ENCODE peak calls at places on chromosomes 13 and 19, in five cellular contexts. D is PC-3, H is Caco-2, E is psoas muscle, M is testis. V is an unnamed sample.

GRCh38 chr13:37058801-37059135 is 720 bp downstream of the SUPT20H start:
- DNase-seq in H (no peak), E (no peak), M (peak), D (no peak), V (no peak)

GRCh38 chr19:48271531-48272151 is 1.8 kb downstream of the ZNF114 start:
- DNase-seq in H (peak), D (peak), E (no peak), M (peak), V (peak)

GRCh38 chr19:2777952-2778683 is 5.0 kb downstream of the SGTA start:
- DNase-seq in H (no peak), M (no peak), D (no peak), E (no peak), V (no peak)

GRCh38 chr13:95217920-95218830 is 83.1 kb downstream of the ABCC4 start:
- DNase-seq in D (peak), H (no peak), E (no peak), M (no peak), V (no peak)

GRCh38 chr13:101144808-101145419 is 271.4 kb downstream of the NALCN start:
- DNase-seq in E (no peak), M (no peak), D (peak), H (no peak), V (no peak)

GRCh38 chr13:74243637-74244526 is 109.7 kb upstream of the KLF12 start:
- DNase-seq in E (no peak), H (no peak), D (peak), M (no peak), V (no peak)

GRCh38 chr13:85828094-85828684 is 29.0 kb upstream of the SLITRK6 start:
- DNase-seq in E (no peak), M (no peak), H (no peak), D (peak), V (no peak)

GRCh38 chr13:19888799-19889198 is 25.4 kb upstream of the ZMYM5 start:
- DNase-seq in M (no peak), H (no peak), D (peak), E (no peak), V (no peak)

GRCh38 chr19:49064768-49065611 is at the start of gene NTF4:
- DNase-seq in M (no peak), H (peak), D (peak), E (peak), V (peak)

GRCh38 chr19:2969104-2969504 is 8.3 kb upstream of the TLE6 start:
- DNase-seq in M (peak), H (no peak), D (no peak), E (peak), V (no peak)

GRCh38 chr13:40149611-40150283 is 494.3 kb downstream of the COG6 start:
- DNase-seq in D (peak), H (no peak), E (no peak), M (no peak), V (no peak)

GRCh38 chr13:94305463-94305862 is 174.0 kb downstream of the DCT start:
- DNase-seq in M (no peak), D (peak), E (no peak), H (no peak), V (no peak)

GRCh38 chr19:2149980-2150793 is 1.2 kb downstream of the AP3D1 start:
- DNase-seq in D (peak), H (no peak), E (no peak), M (peak), V (no peak)

GRCh38 chr19:11737964-11738745 is 591 bp downstream of the ZNF823 start:
- DNase-seq in D (peak), M (peak), E (peak), H (peak), V (peak)

GRCh38 chr13:105159794-105160193 is 1375.7 kb downstream of the EFNB2 start:
- DNase-seq in H (no peak), M (no peak), D (no peak), E (no peak), V (no peak)

GRCh38 chr19:10724573-10725071 is 6.7 kb downstream of the DNM2 start:
- DNase-seq in H (no peak), D (no peak), E (no peak), M (peak), V (no peak)

GRCh38 chr19:16588089-16588823 is 16.0 kb upstream of the SLC35E1 start:
- DNase-seq in D (no peak), H (no peak), M (peak), E (peak), V (no peak)

GRCh38 chr13:99386911-99387788 is 80.0 kb upstream of the GPR183 start:
- DNase-seq in H (peak), D (peak), E (peak), M (peak), V (peak)

GRCh38 chr13:70424928-70425327 is 316.7 kb upstream of the KLHL1 start:
- DNase-seq in D (no peak), H (no peak), E (no peak), M (no peak), V (no peak)

GRCh38 chr19:3753631-3754410 is 7.7 kb downstream of the APBA3 start:
- DNase-seq in M (no peak), E (no peak), D (no peak), H (no peak), V (no peak)

GRCh38 chr19:434152-434960 is 25.4 kb upstream of the C2CD4C start:
- DNase-seq in H (no peak), D (no peak), E (no peak), M (no peak), V (no peak)

GRCh38 chr19:3458595-3459284 is 21.6 kb downstream of the SMIM24 start:
- DNase-seq in H (no peak), M (peak), D (no peak), E (peak), V (no peak)

GRCh38 chr13:91157273-91158014 is 190.0 kb upstream of the MIR17HG start:
- DNase-seq in E (no peak), D (no peak), M (no peak), H (no peak), V (no peak)

GRCh38 chr13:28505543-28506135 is 10.7 kb upstream of the FLT1 start:
- DNase-seq in D (no peak), M (no peak), H (no peak), E (no peak), V (no peak)

GRCh38 chr13:75566658-75567057 is 17.1 kb downstream of the UCHL3 start:
- DNase-seq in M (no peak), E (no peak), D (peak), H (no peak), V (no peak)

GRCh38 chr19:9636018-9636417 is 15.0 kb upstream of the ZNF561 start:
- DNase-seq in D (no peak), H (no peak), M (no peak), E (no peak), V (no peak)

DNA sequence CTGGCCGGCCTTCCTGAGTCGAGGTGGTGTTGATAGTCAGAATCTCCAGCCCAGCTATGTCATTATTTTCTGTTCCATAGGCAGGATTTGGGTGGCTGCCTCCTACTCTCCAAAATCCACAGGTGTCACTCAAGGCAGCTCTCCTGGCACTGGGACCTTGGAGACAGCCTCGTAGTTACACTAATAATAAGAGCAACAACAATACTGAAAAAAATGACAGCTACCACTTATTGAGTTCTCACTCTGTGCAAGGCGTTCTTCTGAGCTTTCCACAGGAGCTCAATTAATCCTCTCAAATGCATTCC is 12.2 kb upstream of the KLK12 start:
- DNase-seq in E (no peak), M (no peak), D (no peak), H (no peak), V (no peak)
- H3K4me3 ChIP-seq in E (no peak), M (no peak), D (no peak), H (no peak), V (no peak)

GRCh38 chr19:6392219-6393073 is 518 bp downstream of the GTF2F1 start:
- DNase-seq in M (no peak), H (no peak), D (no peak), E (no peak), V (no peak)
- H3K4me3 ChIP-seq in M (peak), H (peak), D (peak), E (peak), V (peak)

GRCh38 chr19:58563034-58563573 is 4.7 kb upstream of the UBE2M start:
- DNase-seq in D (no peak), H (peak), E (peak), M (no peak), V (no peak)
- H3K4me3 ChIP-seq in D (peak), H (peak), E (peak), M (peak), V (no peak)

DNA sequence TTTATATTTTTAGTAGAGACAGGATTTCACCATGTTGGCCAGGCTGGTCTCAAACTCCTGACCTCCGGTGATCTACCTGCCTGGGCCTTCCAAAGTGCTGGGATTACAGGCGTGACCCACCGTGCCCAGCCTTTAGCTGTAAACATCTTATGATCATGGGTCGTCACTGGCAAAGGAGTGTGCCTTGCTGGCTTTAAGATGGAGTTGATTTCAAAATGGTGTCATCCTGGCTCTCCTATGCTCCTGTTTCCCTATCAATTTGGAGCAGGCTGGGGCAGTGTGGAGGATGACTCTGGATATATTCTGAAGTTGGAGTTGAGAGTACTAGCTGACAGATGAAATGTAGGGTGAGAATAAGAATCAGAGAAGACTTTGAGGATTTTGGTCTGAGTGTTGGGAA is 18.4 kb upstream of the ATP8A2 start:
- DNase-seq in E (no peak), M (no peak), H (no peak), D (no peak), V (no peak)
- H3K4me3 ChIP-seq in E (no peak), M (no peak), H (no peak), D (no peak), V (no peak)

GRCh38 chr19:18009412-18010066 is 1.6 kb downstream of the ARRDC2 start:
- DNase-seq in D (peak), H (no peak), E (peak), M (no peak), V (no peak)
- H3K4me3 ChIP-seq in D (peak), H (no peak), E (peak), M (no peak), V (peak)

GRCh38 chr13:43880451-43880850 is 747 bp downstream of the LACC1 start:
- DNase-seq in M (no peak), H (no peak), E (no peak), D (peak), V (no peak)
- H3K4me3 ChIP-seq in M (peak), H (peak), E (peak), D (peak), V (no peak)

GRCh38 chr19:14467816-14468215 is 7.3 kb downstream of the PTGER1 start:
- DNase-seq in D (peak), E (no peak), M (no peak), H (no peak), V (no peak)
- H3K4me3 ChIP-seq in D (no peak), E (no peak), M (no peak), H (no peak), V (no peak)

V was measured in lower leg skin.